ENCODE peak calls at places on chromosomes 16 and 17, in eight cellular contexts. O, W, X, T, E, S, D and R are unnamed samples.

GRCh38 chr17:66542967-66543525 is 240.6 kb downstream of the PRKCA start:
- DNase-seq in S (no peak), T (no peak), D (peak), E (no peak), O (peak), X (peak), W (no peak), R (peak)

GRCh38 chr17:17420561-17421269 is 56.1 kb upstream of the MED9 start:
- DNase-seq in O (peak), T (no peak), S (no peak), W (no peak), X (peak), D (no peak), E (no peak), R (peak)

GRCh38 chr16:30951193-30951592 is 2.3 kb downstream of the ORAI3 start:
- DNase-seq in X (no peak), O (no peak), T (no peak), W (no peak), D (no peak), S (no peak), E (no peak), R (no peak)

GRCh38 chr16:87575027-87575804 is 27.1 kb upstream of the JPH3 start:
- DNase-seq in W (peak), D (no peak), T (no peak), X (peak), E (no peak), S (no peak), O (peak), R (no peak)

GRCh38 chr16:23466162-23466885 is 13.3 kb upstream of the COG7 start:
- DNase-seq in E (no peak), W (no peak), T (peak), S (no peak), X (peak), O (peak), D (peak), R (peak)

GRCh38 chr16:17177968-17178880 is 292.5 kb downstream of the XYLT1 start:
- DNase-seq in W (peak), S (no peak), X (no peak), E (no peak), O (no peak), D (peak), T (no peak), R (peak)

GRCh38 chr16:28182183-28182582 is 29.6 kb downstream of the XPO6 start:
- DNase-seq in X (no peak), T (no peak), S (no peak), E (no peak), W (no peak), D (peak), O (no peak), R (peak)

GRCh38 chr17:10384175-10384574 is 11.4 kb upstream of the MYH13 start:
- DNase-seq in T (no peak), D (no peak), W (peak), X (peak), O (peak), E (no peak), S (no peak), R (peak)

GRCh38 chr17:38685485-38685884 is 10.7 kb upstream of the EPOP start:
- DNase-seq in E (no peak), T (no peak), X (no peak), O (no peak), D (no peak), W (no peak), S (no peak), R (no peak)

GRCh38 chr17:77427471-77427991 is 286.8 kb downstream of the SEC14L1 start:
- DNase-seq in W (no peak), E (no peak), D (peak), T (peak), X (peak), O (peak), S (no peak), R (peak)

GRCh38 chr17:7237761-7238417 is 1.4 kb downstream of the PHF23 start:
- DNase-seq in O (peak), E (no peak), T (no peak), S (peak), D (no peak), W (peak), X (peak), R (peak)

GRCh38 chr16:28821874-28822519 is 802 bp upstream of the ATXN2L start:
- DNase-seq in S (no peak), T (no peak), D (no peak), E (no peak), O (no peak), W (no peak), X (no peak), R (no peak)

GRCh38 chr16:66408181-66409048 is 18.7 kb upstream of the BEAN1 start:
- DNase-seq in D (peak), X (peak), W (peak), O (peak), S (no peak), T (no peak), E (no peak), R (peak)

GRCh38 chr16:59210955-59211541 is 476.9 kb upstream of the GOT2 start:
- DNase-seq in E (no peak), W (peak), T (peak), S (no peak), O (peak), D (peak), X (peak), R (peak)
- H3K4me3 ChIP-seq in E (no peak), W (peak), T (no peak), S (no peak), O (no peak), D (no peak), X (no peak), R (no peak)

DNA sequence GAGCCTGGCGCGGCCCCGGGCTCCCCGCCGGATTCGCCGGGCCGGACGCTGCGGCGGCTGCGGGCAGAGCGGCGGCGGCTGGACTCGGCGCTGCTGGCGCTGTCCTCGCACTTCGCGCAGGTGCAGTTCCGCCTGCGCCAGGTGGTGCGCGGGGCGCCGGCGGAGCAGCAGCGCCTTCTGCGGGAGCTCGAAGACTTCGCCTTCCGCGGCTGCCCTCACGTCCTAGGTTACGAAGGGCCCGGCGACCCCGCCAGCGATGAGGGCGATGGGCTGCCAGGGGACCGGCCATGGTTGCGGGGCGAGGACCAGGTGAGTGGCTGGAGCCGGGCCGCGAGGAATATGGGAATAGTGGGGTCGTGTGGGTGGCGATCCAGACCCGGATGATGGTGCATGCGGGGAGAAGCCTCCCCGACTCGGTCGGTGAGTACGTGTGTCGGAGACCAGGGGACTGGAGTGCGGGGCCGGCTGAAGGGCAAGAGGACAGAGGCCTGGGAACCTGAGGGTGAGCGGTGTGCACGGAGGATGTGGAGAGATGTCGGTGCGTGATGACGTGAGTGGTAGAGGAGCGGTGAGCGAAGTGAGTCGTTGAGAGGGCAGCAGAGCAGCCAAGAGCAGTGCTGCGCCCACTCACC is 517 bp downstream of the RUNDC1 start:
- DNase-seq in S (peak), O (peak), T (no peak), X (peak), W (peak), D (peak), E (peak), R (peak)
- TF ChIP-seq CTCF in S (no peak), O (no peak), T (no peak), X (no peak), W (peak), D (no peak), E (no peak), R (no peak)

DNA sequence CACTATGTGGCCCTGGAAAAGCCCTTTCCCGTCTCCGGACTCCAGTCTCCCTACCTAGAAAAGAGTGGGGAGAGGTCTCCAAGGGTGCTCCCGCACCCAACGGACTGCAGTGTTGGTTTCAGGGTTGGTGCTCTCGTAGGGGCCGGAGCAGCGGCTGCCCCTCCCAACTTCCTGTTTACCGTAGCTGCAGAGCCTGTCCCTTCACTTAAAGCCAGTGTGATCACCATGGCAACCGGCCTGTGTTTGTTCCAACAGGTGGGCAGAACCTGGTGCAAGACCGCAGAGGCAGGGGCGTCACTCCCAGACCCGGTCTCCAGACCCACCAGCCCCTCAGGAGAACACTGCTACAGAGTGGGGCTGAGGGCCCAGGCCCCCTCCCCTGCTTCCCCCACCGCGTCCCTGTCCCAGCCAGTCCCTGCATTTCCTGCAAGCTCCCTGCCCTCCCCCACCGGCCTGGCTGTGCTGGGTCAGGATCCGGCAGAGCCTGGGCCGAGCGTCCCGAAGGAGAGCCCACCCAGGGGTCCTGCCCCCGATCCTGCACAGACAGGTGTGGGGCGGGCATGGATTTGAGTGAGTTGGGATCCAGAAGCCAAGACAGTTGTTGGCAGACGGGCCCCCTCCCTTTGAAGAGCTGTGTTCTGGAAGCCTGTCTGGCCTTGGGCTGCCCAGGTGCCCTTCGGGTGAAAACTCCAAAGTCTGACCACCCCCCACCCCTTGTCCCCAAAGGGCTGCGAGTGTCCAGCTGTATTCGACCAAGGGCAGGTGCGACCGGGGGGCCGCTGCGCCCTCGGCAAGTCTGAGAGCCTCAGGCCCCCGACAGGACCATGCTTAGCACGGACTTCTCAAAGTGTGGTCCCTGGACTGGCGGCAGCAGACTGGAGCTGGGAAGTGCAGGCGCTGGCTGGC is 1.5 kb upstream of the BAIAP3 start:
- DNase-seq in O (peak), S (peak), W (peak), E (peak), X (peak), T (no peak), D (no peak), R (peak)
- H3K4me3 ChIP-seq in O (peak), S (peak), W (peak), E (peak), X (no peak), T (no peak), D (no peak), R (no peak)

DNA sequence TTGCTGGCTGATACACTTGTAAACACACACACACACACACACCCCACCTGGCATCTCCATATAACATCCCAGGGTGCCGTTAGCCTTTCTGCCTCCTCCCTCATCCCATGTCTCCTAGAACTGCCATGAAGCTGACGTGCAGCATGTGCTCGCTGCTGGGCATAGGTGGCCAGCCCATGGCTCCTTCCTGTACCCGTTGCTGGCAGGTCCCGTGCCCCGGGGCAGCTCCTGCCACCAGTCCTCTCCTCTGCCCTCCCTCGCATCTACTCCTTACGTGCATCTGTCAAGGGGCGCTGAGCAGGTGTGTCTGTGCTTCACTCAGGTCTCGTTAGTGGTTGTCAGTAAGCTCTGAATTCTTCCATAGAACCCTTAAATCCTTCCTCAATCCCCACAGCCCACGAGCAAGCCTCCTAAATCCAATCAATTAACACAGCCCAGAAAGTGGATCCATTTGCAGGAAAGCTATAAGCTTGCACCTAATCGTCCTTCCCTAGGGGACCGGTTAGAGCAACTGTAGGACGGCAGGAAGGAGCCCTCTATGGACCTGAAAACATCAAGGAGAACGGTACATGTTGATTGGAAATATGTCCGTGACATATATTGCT is 218.1 kb upstream of the FOXF1 start:
- DNase-seq in E (no peak), D (no peak), X (no peak), O (no peak), T (no peak), S (no peak), W (no peak), R (no peak)
- TF ChIP-seq CTCF in E (no peak), D (no peak), X (no peak), O (no peak), T (no peak), S (no peak), W (no peak), R (no peak)

GRCh38 chr17:8865811-8866210 is 1.7 kb downstream of the PIK3R6 start:
- DNase-seq in O (no peak), T (no peak), D (no peak), S (no peak), E (no peak), X (no peak), W (no peak), R (no peak)

GRCh38 chr17:8869416-8869815 is 1.9 kb upstream of the PIK3R6 start:
- DNase-seq in O (no peak), D (no peak), X (no peak), S (no peak), T (no peak), E (no peak), W (no peak), R (no peak)

GRCh38 chr17:8868092-8868491 is 618 bp upstream of the PIK3R6 start:
- DNase-seq in E (no peak), S (no peak), D (no peak), O (no peak), X (no peak), W (no peak), T (no peak), R (no peak)

GRCh38 chr17:8868529-8868951 is 1.1 kb upstream of the PIK3R6 start:
- DNase-seq in D (no peak), X (no peak), E (no peak), O (no peak), S (no peak), T (no peak), W (no peak), R (no peak)

GRCh38 chr17:8867361-8867981 is at the start of gene PIK3R6:
- DNase-seq in W (no peak), O (no peak), T (no peak), D (no peak), S (no peak), E (no peak), X (no peak), R (no peak)
- H3K4me3 ChIP-seq in W (no peak), O (no peak), T (no peak), D (no peak), S (peak), E (peak), X (no peak), R (no peak)

GRCh38 chr16:48526058-48526957 is 83.7 kb downstream of the N4BP1 start:
- DNase-seq in X (no peak), D (no peak), S (peak), O (no peak), E (no peak), T (no peak), W (peak), R (no peak)
- TF ChIP-seq CTCF in X (no peak), D (no peak), S (no peak), O (no peak), E (no peak), T (no peak), W (peak), R (peak)

DNA sequence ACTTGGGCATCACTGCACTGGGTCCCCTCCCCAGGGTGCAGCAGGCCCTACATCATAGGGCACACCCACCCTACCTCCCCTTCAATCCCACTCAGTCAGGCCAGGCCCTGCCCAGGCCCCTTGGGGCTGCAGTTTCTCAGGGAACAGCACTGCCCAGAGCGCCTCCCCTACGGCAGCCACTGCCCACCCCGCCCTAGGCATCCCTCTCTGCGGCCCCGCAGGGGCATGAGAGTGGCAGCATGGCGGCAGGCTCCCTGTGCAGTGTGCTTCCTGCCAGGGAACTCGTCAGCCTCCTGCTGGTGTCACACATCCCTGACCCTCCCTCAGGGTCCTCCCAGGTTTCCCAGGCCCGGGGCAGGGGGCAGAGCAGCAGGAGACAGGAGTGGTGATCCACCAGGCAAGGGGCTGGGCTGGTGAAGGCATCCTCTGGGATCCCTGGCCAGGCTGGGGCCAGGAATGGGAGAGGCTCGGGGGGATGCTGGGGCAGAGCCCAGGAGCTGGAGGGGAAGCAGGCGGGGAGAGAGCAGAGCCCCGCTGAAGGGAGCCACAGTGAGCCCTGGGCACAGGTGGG is 16.2 kb upstream of the BAHCC1 start:
- DNase-seq in E (no peak), X (no peak), O (no peak), D (no peak), T (no peak), S (no peak), W (no peak), R (no peak)
- H3K4me3 ChIP-seq in E (peak), X (no peak), O (no peak), D (no peak), T (no peak), S (peak), W (no peak), R (no peak)

DNA sequence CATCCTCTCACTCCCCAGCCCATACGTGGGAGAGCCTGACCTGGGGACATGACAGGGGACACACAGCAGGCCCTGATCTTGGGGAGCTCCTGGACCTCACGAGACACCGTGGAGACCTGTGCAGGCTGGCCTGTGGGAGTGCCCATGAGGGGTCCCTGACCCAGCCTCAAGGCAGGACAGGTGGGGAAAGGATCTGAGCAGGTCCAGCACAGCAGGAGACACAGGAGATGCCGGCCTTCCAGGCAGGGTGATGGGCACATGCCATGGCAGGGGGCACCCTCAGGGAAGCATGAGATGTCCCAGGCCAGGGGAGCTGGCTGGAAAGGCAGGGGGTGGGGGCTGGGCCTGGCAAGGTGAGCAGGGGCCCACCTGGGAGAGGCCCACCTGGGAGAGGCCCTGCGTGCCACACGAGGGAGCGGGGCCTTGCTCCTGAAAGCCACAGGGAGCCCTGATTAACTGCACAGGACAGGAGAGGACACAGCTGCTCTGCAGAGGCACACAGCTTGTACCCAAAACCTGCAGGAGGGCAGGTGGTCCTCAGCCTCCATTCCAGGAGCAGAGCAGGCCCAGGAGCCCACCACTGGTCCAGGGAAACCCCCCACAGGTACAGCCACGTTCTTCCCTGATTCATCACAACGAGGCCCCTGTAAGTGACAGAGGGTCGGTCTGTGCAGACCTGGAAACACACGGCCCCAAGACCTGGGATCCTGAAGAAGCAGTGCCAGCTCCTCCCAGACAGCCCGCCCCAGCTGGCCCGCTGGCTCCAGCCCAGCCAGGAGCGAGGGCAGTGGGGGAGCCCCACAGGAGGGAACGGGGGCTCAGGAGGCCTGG is 26.6 kb upstream of the KRT17 start:
- DNase-seq in X (no peak), S (no peak), W (no peak), E (no peak), D (no peak), O (no peak), T (no peak), R (no peak)
- TF ChIP-seq CTCF in X (no peak), S (no peak), W (no peak), E (no peak), D (no peak), O (no peak), T (no peak), R (no peak)

GRCh38 chr17:34287858-34288257 is 2.3 kb downstream of the CCL11 start:
- DNase-seq in O (no peak), T (no peak), E (no peak), D (no peak), S (no peak), X (no peak), W (no peak), R (no peak)

GRCh38 chr17:34283571-34283970 is 2.0 kb upstream of the CCL11 start:
- DNase-seq in S (no peak), X (no peak), W (no peak), O (peak), E (no peak), T (no peak), D (no peak), R (no peak)

GRCh38 chr17:34285304-34285792 is at the start of gene CCL11:
- DNase-seq in W (no peak), X (no peak), D (no peak), E (no peak), O (no peak), S (no peak), T (no peak), R (peak)
- H3K4me3 ChIP-seq in W (no peak), X (no peak), D (no peak), E (no peak), O (no peak), S (no peak), T (no peak), R (no peak)

GRCh38 chr16:80369559-80369958 is 171.2 kb upstream of the DYNLRB2 start:
- DNase-seq in X (peak), W (peak), E (no peak), T (peak), S (peak), D (peak), O (peak), R (peak)
- TF ChIP-seq CTCF in X (peak), W (peak), E (peak), T (peak), S (peak), D (peak), O (peak), R (peak)